ENCODE peak calls at places on chromosomes 7 and 10, in four cellular contexts. L is K562, M is GM12878, F is H1. R is an unnamed sample. For H3K4me1, the result is how much of the 10 kb centered on the place peaks cover.

GRCh38 chr7:106367664-106368063 is 82.9 kb upstream of the NAMPT start:
- DNase-seq in L (no peak), F (no peak), M (no peak), R (no peak)

GRCh38 chr10:122981066-122981464 is 864 bp downstream of the PSTK start:
- DNase-seq in L (peak), M (no peak), F (no peak), R (peak)

GRCh38 chr10:69934768-69935167 is 117.9 kb upstream of the MACROH2A2 start:
- DNase-seq in M (no peak), L (no peak), F (no peak), R (no peak)

GRCh38 chr7:6284055-6284400 is 11.6 kb upstream of the CYTH3 start:
- DNase-seq in F (no peak), L (no peak), M (no peak), R (no peak)

GRCh38 chr10:72320676-72321247 is 34.0 kb downstream of the DNAJB12 start:
- DNase-seq in F (peak), M (peak), L (peak), R (peak)

GRCh38 chr7:22397981-22398380 is 41.0 kb upstream of the RAPGEF5 start:
- DNase-seq in F (no peak), L (no peak), M (no peak), R (peak)

GRCh38 chr7:3504384-3504783 is 203.3 kb downstream of the SDK1 start:
- DNase-seq in M (no peak), L (no peak), F (no peak), R (no peak)

GRCh38 chr7:125568799-125569198 is 639.2 kb upstream of the POT1 start:
- DNase-seq in F (no peak), M (peak), L (no peak), R (no peak)

GRCh38 chr10:120221873-120222485 is 235.0 kb upstream of the PLPP4 start:
- DNase-seq in M (no peak), L (peak), F (peak), R (no peak)

GRCh38 chr7:152481082-152481481 is 45.3 kb upstream of the KMT2C start:
- DNase-seq in F (no peak), L (no peak), M (no peak), R (no peak)

GRCh38 chr7:4273566-4274230 is 408.4 kb upstream of the FOXK1 start:
- DNase-seq in F (no peak), L (no peak), M (no peak), R (no peak)

GRCh38 chr7:111987115-111987826 is 218.9 kb downstream of the DOCK4 start:
- DNase-seq in M (no peak), F (no peak), L (no peak), R (peak)

GRCh38 chr7:90621892-90622182 is 25.7 kb downstream of the CDK14 start:
- DNase-seq in F (no peak), L (no peak), M (no peak), R (no peak)

GRCh38 chr7:75995052-75995471 is 667 bp upstream of the TMEM120A start:
- DNase-seq in F (no peak), M (no peak), L (no peak), R (no peak)

GRCh38 chr7:105218215-105218614 is 170.5 kb downstream of the SRPK2 start:
- DNase-seq in M (no peak), L (no peak), F (no peak), R (peak)

GRCh38 chr7:95910341-95910740 is 138.0 kb downstream of the DYNC1I1 start:
- DNase-seq in M (no peak), L (no peak), F (no peak), R (no peak)

GRCh38 chr10:118036281-118036875 is 10.4 kb downstream of the RAB11FIP2 start:
- DNase-seq in L (no peak), M (no peak), F (no peak), R (no peak)

GRCh38 chr10:121873236-121873635 is 54.6 kb downstream of the ATE1 start:
- DNase-seq in L (no peak), M (no peak), F (no peak), R (peak)

GRCh38 chr10:106043833-106044232 is 1120.7 kb downstream of the SORCS1 start:
- DNase-seq in F (no peak), M (no peak), L (no peak), R (peak)

GRCh38 chr10:52864459-52865106 is 92.0 kb upstream of the MBL2 start:
- DNase-seq in F (no peak), L (no peak), M (no peak), R (peak)

GRCh38 chr7:107856806-107857540 is 34.0 kb upstream of the DLD start:
- DNase-seq in M (no peak), L (no peak), F (no peak), R (no peak)

GRCh38 chr7:38554586-38554985 is 76.6 kb downstream of the AMPH start:
- DNase-seq in L (no peak), M (no peak), F (no peak), R (no peak)

GRCh38 chr10:70916241-70916640 is 27.9 kb upstream of the PCBD1 start:
- DNase-seq in M (no peak), L (no peak), F (no peak), R (no peak)

GRCh38 chr7:48154792-48155413 is 16.4 kb upstream of the ABCA13 start:
- DNase-seq in M (no peak), L (peak), F (no peak), R (peak)

GRCh38 chr7:36048141-36048901 is 104.7 kb upstream of the EEPD1 start:
- DNase-seq in F (no peak), M (no peak), L (no peak), R (peak)

GRCh38 chr10:103676851-103677417 is 178.4 kb downstream of the SH3PXD2A start:
- DNase-seq in L (no peak), F (no peak), M (no peak), R (peak)

GRCh38 chr10:103083266-103083976 is 109.7 kb downstream of the NT5C2 start:
- DNase-seq in F (no peak), M (no peak), L (no peak), R (no peak)

GRCh38 chr7:130733866-130734524 is at the start of gene KLF14:
- DNase-seq in M (no peak), L (peak), F (peak), R (no peak)

GRCh38 chr10:23157691-23158369 is 34.3 kb upstream of the PTF1A start:
- DNase-seq in L (peak), F (no peak), M (no peak), R (peak)

GRCh38 chr7:124737760-124738159 is 27.8 kb downstream of the GPR37 start:
- DNase-seq in M (no peak), L (no peak), F (no peak), R (no peak)

GRCh38 chr10:118633801-118634200 is 38.4 kb upstream of the PRLHR start:
- DNase-seq in M (no peak), L (no peak), F (no peak), R (no peak)

GRCh38 chr7:142787783-142788182 is 17.0 kb downstream of the PRSS2 start:
- DNase-seq in L (no peak), F (no peak), M (no peak), R (no peak)

GRCh38 chr7:140915948-140916555 is 8.7 kb downstream of the BRAF start:
- DNase-seq in F (no peak), M (no peak), L (no peak), R (no peak)

GRCh38 chr10:71463111-71463510 is 66.4 kb downstream of the CDH23 start:
- DNase-seq in L (no peak), F (no peak), M (no peak), R (no peak)

GRCh38 chr7:151716339-151716722 is 160.6 kb downstream of the PRKAG2 start:
- DNase-seq in F (no peak), L (no peak), M (no peak), R (no peak)

GRCh38 chr10:83935337-83935736 is 204.0 kb upstream of the GHITM start:
- DNase-seq in F (no peak), M (no peak), L (no peak), R (no peak)

GRCh38 chr7:131633342-131633843 is 77.0 kb upstream of the PODXL start:
- DNase-seq in M (no peak), L (no peak), F (no peak), R (peak)

DNA sequence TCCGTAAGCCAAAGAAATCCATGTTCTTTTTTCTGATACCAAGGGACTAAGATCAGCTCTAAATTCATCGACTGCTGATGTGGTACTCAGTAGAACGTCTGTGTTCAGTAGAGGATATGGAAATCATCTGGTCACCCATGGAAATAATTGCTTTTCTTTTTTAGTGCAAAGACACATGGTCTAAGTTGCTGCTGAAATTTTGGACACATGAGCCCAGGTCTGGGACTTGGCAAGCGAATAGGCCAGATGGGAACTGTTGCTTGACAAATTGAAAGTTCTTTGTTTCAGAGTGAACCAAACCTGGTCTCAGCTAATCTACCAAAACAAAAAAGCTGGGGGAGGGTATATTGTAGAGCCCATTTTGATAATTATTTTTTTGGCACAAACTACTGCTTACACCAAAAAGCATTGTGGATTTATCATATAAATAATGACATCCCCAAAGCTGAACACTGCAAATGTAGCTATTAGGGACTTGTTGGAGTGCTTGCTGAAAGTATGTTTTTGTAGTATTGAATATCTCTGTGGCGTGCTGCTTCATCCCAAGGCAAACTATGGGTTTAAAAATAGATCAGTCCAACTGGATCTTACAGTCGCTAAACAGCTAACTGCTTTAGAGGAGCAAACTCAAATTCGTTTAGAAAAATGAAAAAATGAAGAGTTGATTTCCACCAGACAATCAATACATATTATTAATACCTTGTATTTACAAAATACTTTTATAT is 144.7 kb downstream of the TRIL start:
- DNase-seq in L (no peak), M (peak), F (no peak), R (no peak)
- H3K4me1 ChIP-seq in L (under half), M (under half), F (under half), R (under half)

GRCh38 chr10:16816142-16816541 is 1.1 kb downstream of the RSU1 start:
- DNase-seq in M (no peak), F (no peak), L (peak), R (no peak)

GRCh38 chr10:16817125-16818019 is at the start of gene RSU1:
- DNase-seq in L (peak), F (peak), M (peak), R (peak)

GRCh38 chr10:16819026-16819425 is 1.8 kb upstream of the RSU1 start:
- DNase-seq in F (no peak), M (no peak), L (no peak), R (no peak)

GRCh38 chr10:16819436-16819835 is 2.2 kb upstream of the RSU1 start:
- DNase-seq in L (no peak), F (no peak), M (no peak), R (no peak)

DNA sequence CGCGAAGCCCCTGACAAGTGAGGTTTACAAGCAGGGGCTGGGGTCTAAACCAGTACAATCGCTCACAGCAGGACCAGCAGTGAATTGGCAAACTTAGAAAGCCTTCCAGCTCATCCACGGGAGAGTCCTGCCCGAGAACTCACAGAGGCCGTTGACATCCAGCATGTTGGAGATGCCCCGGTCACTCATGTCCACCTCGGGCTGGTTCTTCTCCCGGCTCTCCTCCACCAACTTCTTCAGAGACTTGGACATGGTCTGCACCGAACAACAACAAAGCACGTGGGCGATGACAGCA is 447 bp downstream of the RSU1 start:
- DNase-seq in M (no peak), L (no peak), F (no peak), R (peak)
- TF ChIP-seq CHD1 in M (no peak), L (no peak), F (no peak), R (no peak)

DNA sequence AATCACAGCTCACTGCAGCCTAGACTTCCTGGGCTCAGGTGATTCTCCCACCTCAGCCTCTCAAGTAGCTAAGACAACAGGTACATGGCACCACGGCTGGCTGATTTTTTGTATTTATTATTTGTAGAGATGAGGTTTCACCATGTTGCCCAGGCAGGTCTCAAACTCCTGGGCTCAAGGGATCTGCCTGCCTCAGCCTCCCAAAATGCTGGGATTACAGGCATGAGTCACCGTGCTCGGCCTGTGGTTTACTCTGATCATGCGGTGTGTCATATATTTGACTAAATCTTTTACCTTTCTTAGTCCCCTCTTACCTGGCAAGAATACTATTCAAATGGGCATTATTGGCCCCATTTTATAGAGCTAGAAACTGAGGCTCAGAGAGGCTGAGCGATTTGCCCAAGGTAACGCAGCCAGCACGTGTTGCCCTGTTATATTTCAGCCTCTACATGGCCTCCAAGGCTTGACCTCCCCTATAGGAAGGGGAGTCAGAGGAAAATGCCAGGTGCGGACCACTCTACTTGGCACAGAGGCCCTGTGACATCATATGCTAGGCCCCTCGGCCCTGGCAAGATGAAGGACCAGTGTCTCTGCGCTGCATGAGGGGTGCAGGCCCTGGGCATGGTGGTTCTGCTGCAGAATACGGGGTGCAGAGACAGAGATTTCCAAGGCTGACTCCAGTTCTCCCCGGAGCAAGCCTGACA is 8.2 kb downstream of the ZCCHC24 start:
- DNase-seq in M (no peak), L (no peak), F (no peak), R (peak)
- H3K4me1 ChIP-seq in M (under half), L (under half), F (under half), R (half or more)

GRCh38 chr10:51251110-51251509 is 176.8 kb downstream of the PRKG1 start:
- DNase-seq in L (no peak), F (no peak), M (no peak), R (no peak)
- TF ChIP-seq CHD1 in L (no peak), F (no peak), M (no peak), R (no peak)